ENCODE peak calls at places on chromosomes 4 and X, in ten cellular contexts. One of them, this sample, is unnamed.

GRCh38 chrX:151393514-151393913 is 3.5 kb upstream of the VMA21 start:
- DNase-seq in EH: no peak
- DNase-seq in RWPE1: no peak
- DNase-seq in NCI-H774: peak
- DNase-seq in endodermal cell: peak
- DNase-seq in AG20443: no peak
- DNase-seq in activated effector memory CD4-positive, alpha-beta T cell treated with anti-CD3 and anti-CD28 coated beads, Interleukin-2, amount 50 U/mL, for 16 hours: peak
- DNase-seq in mucosa of gallbladder: no peak
- DNase-seq in amniotic stem cell: no peak
- DNase-seq in Right ventricle myocardium superior: no peak
- DNase-seq in this sample: no peak

GRCh38 chr4:133802741-133803140 is 398.8 kb downstream of the PABPC4L start:
- DNase-seq in EH: peak
- DNase-seq in RWPE1: peak
- DNase-seq in NCI-H774: no peak
- DNase-seq in endodermal cell: no peak
- DNase-seq in AG20443: no peak
- DNase-seq in activated effector memory CD4-positive, alpha-beta T cell treated with anti-CD3 and anti-CD28 coated beads, Interleukin-2, amount 50 U/mL, for 16 hours: no peak
- DNase-seq in mucosa of gallbladder: no peak
- DNase-seq in amniotic stem cell: no peak
- DNase-seq in Right ventricle myocardium superior: no peak
- DNase-seq in this sample: peak

GRCh38 chr4:159946983-159947645 is 844.2 kb downstream of the RAPGEF2 start:
- DNase-seq in EH: peak
- DNase-seq in RWPE1: peak
- DNase-seq in NCI-H774: no peak
- DNase-seq in endodermal cell: no peak
- DNase-seq in AG20443: peak
- DNase-seq in activated effector memory CD4-positive, alpha-beta T cell treated with anti-CD3 and anti-CD28 coated beads, Interleukin-2, amount 50 U/mL, for 16 hours: no peak
- DNase-seq in mucosa of gallbladder: no peak
- DNase-seq in amniotic stem cell: peak
- DNase-seq in Right ventricle myocardium superior: no peak
- DNase-seq in this sample: peak

GRCh38 chrX:28391528-28391927 is 195.7 kb upstream of the IL1RAPL1 start:
- DNase-seq in EH: no peak
- DNase-seq in RWPE1: no peak
- DNase-seq in NCI-H774: no peak
- DNase-seq in endodermal cell: no peak
- DNase-seq in AG20443: no peak
- DNase-seq in activated effector memory CD4-positive, alpha-beta T cell treated with anti-CD3 and anti-CD28 coated beads, Interleukin-2, amount 50 U/mL, for 16 hours: no peak
- DNase-seq in mucosa of gallbladder: no peak
- DNase-seq in amniotic stem cell: no peak
- DNase-seq in Right ventricle myocardium superior: no peak
- DNase-seq in this sample: no peak

GRCh38 chr4:5399790-5400421 is 308.5 kb downstream of the EVC2 start:
- DNase-seq in EH: peak
- DNase-seq in RWPE1: peak
- DNase-seq in NCI-H774: no peak
- DNase-seq in endodermal cell: peak
- DNase-seq in AG20443: peak
- DNase-seq in activated effector memory CD4-positive, alpha-beta T cell treated with anti-CD3 and anti-CD28 coated beads, Interleukin-2, amount 50 U/mL, for 16 hours: no peak
- DNase-seq in mucosa of gallbladder: no peak
- DNase-seq in amniotic stem cell: no peak
- DNase-seq in Right ventricle myocardium superior: no peak
- DNase-seq in this sample: no peak

GRCh38 chrX:14361430-14361829 is 167.9 kb upstream of the GLRA2 start:
- DNase-seq in EH: no peak
- DNase-seq in RWPE1: no peak
- DNase-seq in NCI-H774: no peak
- DNase-seq in endodermal cell: no peak
- DNase-seq in AG20443: no peak
- DNase-seq in activated effector memory CD4-positive, alpha-beta T cell treated with anti-CD3 and anti-CD28 coated beads, Interleukin-2, amount 50 U/mL, for 16 hours: no peak
- DNase-seq in mucosa of gallbladder: no peak
- DNase-seq in amniotic stem cell: no peak
- DNase-seq in Right ventricle myocardium superior: no peak
- DNase-seq in this sample: no peak

GRCh38 chr4:10492486-10492885 is 35.3 kb upstream of the ZNF518B start:
- DNase-seq in EH: no peak
- DNase-seq in RWPE1: no peak
- DNase-seq in NCI-H774: no peak
- DNase-seq in endodermal cell: no peak
- DNase-seq in AG20443: no peak
- DNase-seq in activated effector memory CD4-positive, alpha-beta T cell treated with anti-CD3 and anti-CD28 coated beads, Interleukin-2, amount 50 U/mL, for 16 hours: no peak
- DNase-seq in mucosa of gallbladder: no peak
- DNase-seq in amniotic stem cell: no peak
- DNase-seq in Right ventricle myocardium superior: no peak
- DNase-seq in this sample: no peak

GRCh38 chr4:163113921-163114703 is 52.6 kb downstream of the NAF1 start:
- DNase-seq in EH: no peak
- DNase-seq in RWPE1: no peak
- DNase-seq in NCI-H774: no peak
- DNase-seq in endodermal cell: no peak
- DNase-seq in AG20443: no peak
- DNase-seq in activated effector memory CD4-positive, alpha-beta T cell treated with anti-CD3 and anti-CD28 coated beads, Interleukin-2, amount 50 U/mL, for 16 hours: no peak
- DNase-seq in mucosa of gallbladder: no peak
- DNase-seq in amniotic stem cell: no peak
- DNase-seq in Right ventricle myocardium superior: no peak
- DNase-seq in this sample: no peak

GRCh38 chrX:11509786-11510185 is 155.9 kb downstream of the ARHGAP6 start:
- DNase-seq in EH: peak
- DNase-seq in RWPE1: no peak
- DNase-seq in NCI-H774: no peak
- DNase-seq in endodermal cell: no peak
- DNase-seq in AG20443: no peak
- DNase-seq in activated effector memory CD4-positive, alpha-beta T cell treated with anti-CD3 and anti-CD28 coated beads, Interleukin-2, amount 50 U/mL, for 16 hours: no peak
- DNase-seq in mucosa of gallbladder: no peak
- DNase-seq in amniotic stem cell: no peak
- DNase-seq in Right ventricle myocardium superior: no peak
- DNase-seq in this sample: no peak